ENCODE peak calls at places on chromosome 4, in six cellular contexts. X is activated naive CD8-positive, alpha-beta T cell treated with anti-CD3 and anti-CD28 coated beads, Interleukin-2, amount 50 U/mL, for 16 hours; O is uterus; Y is Calu3; H is mesenchymal stem cell; K is activated naive CD4-positive, alpha-beta T cell. D is an unnamed sample.

GRCh38 chr4:186904104-186904503 is 180.4 kb upstream of the FAT1 start:
- DNase-seq in X (no peak), O (no peak), Y (no peak), H (peak), K (no peak), D (peak)

GRCh38 chr4:169774466-169775445 is 17.0 kb upstream of the HPF1 start:
- DNase-seq in X (no peak), O (no peak), Y (no peak), H (no peak), K (peak), D (peak)

GRCh38 chr4:10584042-10584441 is 100.5 kb downstream of the CLNK start:
- DNase-seq in X (no peak), O (no peak), Y (peak), H (peak), K (no peak), D (peak)

GRCh38 chr4:38663801-38664703 is at the start of gene KLF3:
- DNase-seq in X (peak), O (peak), Y (peak), H (peak), K (peak), D (peak)

GRCh38 chr4:172830295-172830764 is 338.3 kb upstream of the GALNT7 start:
- DNase-seq in X (no peak), O (no peak), Y (no peak), H (peak), K (no peak), D (peak)

GRCh38 chr4:180828455-180829018 is 1414.7 kb upstream of the TENM3 start:
- DNase-seq in X (no peak), O (no peak), Y (peak), H (peak), K (no peak), D (no peak)

GRCh38 chr4:4289575-4289929 is 402 bp downstream of the LYAR start:
- DNase-seq in X (no peak), O (no peak), Y (peak), H (no peak), K (no peak), D (no peak)

GRCh38 chr4:122718265-122718664 is 14.2 kb upstream of the BBS12 start:
- DNase-seq in X (no peak), O (no peak), Y (no peak), H (no peak), K (no peak), D (peak)

GRCh38 chr4:6155996-6156395 is 44.4 kb downstream of the JAKMIP1 start:
- DNase-seq in X (no peak), O (no peak), Y (no peak), H (no peak), K (no peak), D (no peak)

GRCh38 chr4:159158989-159159388 is 56.1 kb downstream of the RAPGEF2 start:
- DNase-seq in X (no peak), O (no peak), Y (no peak), H (no peak), K (no peak), D (peak)